ENCODE peak calls at places on chromosomes 16 and 17, in nine cellular contexts. N is cardiac muscle cell; L is CD8-positive, alpha-beta T cell; O is breast epithelium; F is Panc1; Z is AG04449; H is AG09309; X is GM10248; A is A549. P is an unnamed sample.

GRCh38 chr17:82664701-82665182 is 16.5 kb upstream of the WDR45B start:
- DNase-seq in X (no peak), N (no peak), Z (no peak), H (no peak), L (no peak), A (no peak), F (no peak), O (no peak), P (no peak)

GRCh38 chr16:89122322-89122831 is 28.7 kb downstream of the ACSF3 start:
- DNase-seq in A (no peak), F (no peak), H (no peak), Z (no peak), L (peak), O (no peak), X (peak), N (no peak), P (no peak)

GRCh38 chr16:53904533-53904932 is 200.6 kb downstream of the FTO start:
- DNase-seq in F (no peak), Z (no peak), L (no peak), H (no peak), A (no peak), O (no peak), X (no peak), N (no peak), P (no peak)

GRCh38 chr16:30805056-30805369 is 18.0 kb upstream of the ZNF629 start:
- DNase-seq in Z (no peak), H (no peak), N (no peak), F (no peak), L (no peak), X (no peak), O (no peak), A (peak), P (no peak)

GRCh38 chr16:88387941-88388627 is 5.3 kb downstream of the ZNF469 start:
- DNase-seq in L (no peak), O (peak), Z (no peak), F (no peak), N (no peak), A (peak), H (no peak), X (no peak), P (peak)

GRCh38 chr17:60065136-60065535 is 13.6 kb downstream of the HEATR6 start:
- DNase-seq in N (peak), F (no peak), O (no peak), A (no peak), X (no peak), L (no peak), H (no peak), Z (no peak), P (no peak)

GRCh38 chr17:44004077-44004760 is at the start of gene NAGS:
- DNase-seq in N (no peak), F (no peak), Z (no peak), H (no peak), A (no peak), O (no peak), L (peak), X (no peak), P (no peak)

GRCh38 chr17:65533855-65534457 is 27.5 kb downstream of the AXIN2 start:
- DNase-seq in F (no peak), A (no peak), H (no peak), O (no peak), Z (no peak), L (no peak), X (no peak), N (no peak), P (no peak)

GRCh38 chr17:50037321-50038107 is 18.4 kb upstream of the ITGA3 start:
- DNase-seq in Z (no peak), H (no peak), A (peak), N (peak), X (no peak), L (no peak), F (no peak), O (no peak), P (no peak)

GRCh38 chr17:45013021-45013997 is 38.1 kb downstream of the DCAKD start:
- DNase-seq in A (no peak), X (no peak), O (no peak), L (no peak), N (peak), Z (no peak), H (no peak), F (no peak), P (no peak)

GRCh38 chr17:27323538-27324212 is 29.8 kb downstream of the WSB1 start:
- DNase-seq in A (peak), N (peak), F (no peak), X (no peak), H (no peak), Z (no peak), O (peak), L (no peak), P (peak)

GRCh38 chr16:28067604-28068382 is 4.3 kb upstream of the GSG1L start:
- DNase-seq in A (no peak), X (no peak), L (no peak), Z (peak), N (peak), O (no peak), F (no peak), H (no peak), P (no peak)

GRCh38 chr17:75991396-75991795 is 9.3 kb upstream of the CDK3 start:
- DNase-seq in X (no peak), H (no peak), F (no peak), A (no peak), O (no peak), N (no peak), Z (no peak), L (no peak), P (no peak)

GRCh38 chr17:66849851-66850580 is 15.1 kb downstream of the CACNG5 start:
- DNase-seq in O (no peak), F (no peak), N (no peak), A (no peak), X (no peak), L (no peak), Z (no peak), H (no peak), P (no peak)

GRCh38 chr16:28836761-28837064 is 9.4 kb downstream of the TUFM start:
- DNase-seq in N (no peak), Z (no peak), F (no peak), H (no peak), A (no peak), L (no peak), X (no peak), O (no peak), P (no peak)

GRCh38 chr16:6249863-6250262 is 1082.8 kb upstream of the RBFOX1 start:
- DNase-seq in L (no peak), H (no peak), N (no peak), O (no peak), Z (no peak), X (no peak), A (no peak), F (no peak), P (no peak)

GRCh38 chr16:47142469-47143328 is 1.0 kb downstream of the NETO2 start:
- DNase-seq in Z (no peak), F (no peak), N (peak), A (peak), L (peak), H (no peak), O (no peak), X (peak), P (no peak)

GRCh38 chr17:5898406-5898805 is 171.8 kb upstream of the WSCD1 start:
- DNase-seq in L (no peak), X (no peak), N (no peak), A (no peak), O (no peak), Z (no peak), H (no peak), F (no peak), P (peak)

GRCh38 chr16:87416826-87417471 is 24.8 kb downstream of the MAP1LC3B start:
- DNase-seq in Z (no peak), O (no peak), L (peak), N (peak), X (no peak), F (no peak), H (peak), A (peak), P (no peak)

GRCh38 chr17:9905902-9906301 is 831 bp upstream of the RCVRN start:
- DNase-seq in F (no peak), O (no peak), N (peak), H (no peak), X (peak), L (no peak), Z (no peak), A (peak), P (no peak)
- TF ChIP-seq CTCF in F (peak), O (peak), N (peak), H (peak), X (peak), L (peak), Z (peak), A (peak), P (peak)

GRCh38 chr17:81556863-81557262 is 4.7 kb upstream of the FAAP100 start:
- DNase-seq in N (no peak), F (no peak), H (no peak), L (no peak), O (no peak), A (no peak), Z (no peak), X (no peak), P (no peak)

GRCh38 chr17:81561494-81561885 is 9.3 kb upstream of the FAAP100 start:
- DNase-seq in O (no peak), X (no peak), L (no peak), Z (no peak), F (no peak), H (no peak), N (no peak), A (no peak), P (no peak)

GRCh38 chr17:81557276-81558114 is 5.3 kb upstream of the FAAP100 start:
- DNase-seq in F (no peak), H (no peak), Z (no peak), X (no peak), N (no peak), L (no peak), A (no peak), O (no peak), P (no peak)

GRCh38 chr17:81558115-81558468 is 5.9 kb upstream of the FAAP100 start:
- DNase-seq in F (no peak), L (no peak), N (no peak), H (no peak), Z (no peak), A (no peak), X (no peak), O (no peak), P (no peak)

GRCh38 chr17:81558941-81559806 is 7.0 kb upstream of the FAAP100 start:
- DNase-seq in F (no peak), H (no peak), Z (no peak), L (no peak), N (no peak), X (no peak), A (peak), O (no peak), P (no peak)
- TF ChIP-seq CTCF in F (no peak), H (peak), Z (peak), L (no peak), N (peak), X (no peak), A (peak), O (no peak), P (peak)

DNA sequence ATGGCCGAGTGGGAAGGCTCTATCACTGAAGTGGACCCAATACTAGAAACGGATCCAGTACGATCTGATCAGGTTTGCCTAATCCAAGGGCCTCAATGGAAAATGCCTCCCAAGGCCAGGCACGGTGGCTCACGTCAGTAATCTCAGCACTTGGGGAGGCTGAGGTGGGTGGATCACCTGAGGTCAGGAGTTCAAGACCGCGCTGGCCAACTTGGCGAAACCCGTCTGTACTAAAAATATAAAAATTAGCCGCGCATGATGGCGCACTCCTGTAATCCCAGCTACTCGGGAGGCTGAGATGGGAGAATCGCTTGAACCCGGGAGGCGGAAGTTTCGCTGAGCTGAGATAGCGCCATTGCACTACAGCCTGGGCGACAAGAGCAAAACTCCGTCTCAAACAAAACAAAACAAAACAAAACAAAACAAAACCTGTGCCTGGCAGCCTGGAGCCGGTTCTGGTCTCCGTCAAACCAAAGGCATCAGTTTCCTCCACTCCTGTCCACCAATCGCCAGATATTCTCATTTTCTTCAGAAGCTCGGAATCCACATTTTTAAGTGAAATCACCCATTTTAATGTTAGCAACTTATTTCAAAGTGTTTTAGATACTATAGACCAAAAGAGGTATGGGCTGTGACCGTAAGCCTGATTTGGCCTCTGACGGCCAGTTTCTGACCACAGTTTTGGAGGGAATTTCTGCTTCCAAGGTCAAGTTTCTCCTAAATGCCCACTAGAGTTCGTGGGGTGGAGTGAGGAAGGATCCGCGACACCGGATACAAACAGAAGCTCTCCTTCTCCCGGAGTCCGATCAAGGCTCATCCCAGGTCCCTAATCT is 664 bp downstream of the NQO1 start:
- DNase-seq in L (no peak), A (no peak), F (no peak), X (no peak), H (no peak), O (no peak), Z (no peak), N (no peak), P (no peak)
- TF ChIP-seq CTCF in L (no peak), A (no peak), F (no peak), X (no peak), H (no peak), O (no peak), Z (no peak), N (no peak), P (no peak)

GRCh38 chr17:63405741-63406261 is 40.3 kb downstream of the CYB561 start:
- DNase-seq in L (no peak), N (peak), H (peak), Z (peak), A (peak), F (no peak), X (peak), O (no peak), P (no peak)
- TF ChIP-seq CTCF in L (peak), N (peak), H (peak), Z (peak), A (peak), F (peak), X (peak), O (peak), P (peak)

GRCh38 chr16:85453179-85453678 is 159.9 kb upstream of the GSE1 start:
- DNase-seq in Z (no peak), A (no peak), N (no peak), F (no peak), H (no peak), L (no peak), O (no peak), X (no peak), P (no peak)

GRCh38 chr16:85451646-85452363 is 161.3 kb upstream of the GSE1 start:
- DNase-seq in F (no peak), A (no peak), X (no peak), Z (no peak), N (no peak), L (no peak), H (no peak), O (no peak), P (no peak)

GRCh38 chr16:85454171-85454883 is 158.8 kb upstream of the GSE1 start:
- DNase-seq in A (no peak), N (no peak), O (no peak), H (no peak), X (no peak), F (no peak), L (no peak), Z (no peak), P (no peak)

GRCh38 chr16:85453701-85454100 is 159.4 kb upstream of the GSE1 start:
- DNase-seq in X (no peak), A (no peak), H (no peak), Z (no peak), O (no peak), L (no peak), F (no peak), N (no peak), P (no peak)

DNA sequence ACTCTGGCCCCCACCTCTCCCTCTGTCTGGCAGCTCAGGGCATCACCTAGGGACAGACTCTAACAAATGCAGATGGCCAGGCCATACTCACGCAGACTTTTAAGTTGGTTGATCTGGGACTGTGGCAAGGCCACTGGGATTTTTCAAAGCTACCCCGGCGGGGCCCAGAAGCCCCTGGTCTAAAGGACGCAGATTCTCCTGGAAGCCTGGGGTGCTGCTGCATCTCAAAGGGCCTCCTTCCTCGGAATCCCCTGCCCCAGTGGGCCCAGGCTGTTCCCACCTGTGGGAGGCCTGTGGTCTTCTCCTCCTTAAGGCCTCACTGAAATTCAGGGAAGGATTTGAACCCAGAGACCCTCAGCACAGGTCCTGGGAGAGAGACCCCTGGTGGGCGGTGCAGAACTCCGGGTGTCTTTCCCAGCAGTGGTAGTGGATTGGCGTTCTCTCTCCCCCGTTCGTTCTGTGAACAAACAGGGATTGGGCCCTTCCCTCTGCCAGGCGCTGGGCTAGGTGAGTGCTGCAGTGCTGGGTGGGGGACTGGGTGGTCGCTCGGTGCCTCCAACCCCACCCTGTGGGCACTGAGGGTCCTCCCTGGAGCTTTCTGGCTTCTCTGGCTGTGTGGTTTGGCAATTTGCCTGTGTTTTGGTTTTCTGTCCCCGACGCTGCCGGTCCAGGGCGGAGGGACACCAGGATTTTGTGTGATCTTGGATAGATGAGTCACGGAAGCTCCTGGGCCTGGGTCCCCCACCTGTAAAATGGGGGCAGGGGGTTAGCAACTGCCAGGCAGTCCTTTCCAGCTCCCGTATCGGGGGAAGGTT is 160.6 kb upstream of the GSE1 start:
- DNase-seq in F (no peak), O (no peak), H (no peak), A (no peak), L (no peak), Z (no peak), N (no peak), X (no peak), P (no peak)
- TF ChIP-seq CTCF in F (no peak), O (no peak), H (no peak), A (no peak), L (no peak), Z (no peak), N (no peak), X (no peak), P (no peak)